ENCODE peak calls at places on chromosomes 4 and X, in nine cellular contexts. Q is thyroid gland, L is progenitor cell of endocrine pancreas, U is nephron progenitor cell, X is AG09309, A is DND-41, M is OCI-LY7, E is stomach, H is mammary epithelial cell. F is an unnamed sample.

GRCh38 chrX:40449956-40450701 is 130.6 kb upstream of the ATP6AP2 start:
- DNase-seq in Q (no peak), L (no peak), U (no peak), X (no peak), A (no peak), M (no peak), E (no peak), H (no peak), F (no peak)

GRCh38 chr4:3041192-3042142 is 32.9 kb downstream of the HTT-AS start:
- DNase-seq in Q (peak), L (no peak), U (no peak), X (no peak), A (no peak), M (peak), E (peak), H (peak), F (peak)

GRCh38 chrX:11836284-11836683 is 78.2 kb downstream of the MSL3 start:
- DNase-seq in Q (no peak), L (no peak), U (no peak), X (no peak), A (no peak), M (no peak), E (no peak), H (no peak), F (no peak)

GRCh38 chr4:40251366-40251765 is 54.5 kb downstream of the RHOH start:
- DNase-seq in Q (no peak), L (no peak), U (no peak), X (no peak), A (no peak), M (no peak), E (no peak), H (peak), F (no peak)

GRCh38 chr4:139957108-139957464 is 196.9 kb downstream of the MAML3 start:
- DNase-seq in Q (no peak), L (no peak), U (no peak), X (no peak), A (no peak), M (no peak), E (no peak), H (no peak), F (no peak)

GRCh38 chr4:76781698-76782595 is 116.0 kb downstream of the SOWAHB start:
- DNase-seq in Q (peak), L (no peak), U (no peak), X (peak), A (no peak), M (no peak), E (no peak), H (peak), F (no peak)

GRCh38 chr4:183636488-183636887 is 22.5 kb downstream of the RWDD4 start:
- DNase-seq in Q (no peak), L (no peak), U (no peak), X (no peak), A (no peak), M (no peak), E (no peak), H (no peak), F (no peak)

GRCh38 chr4:4406455-4407298 is 19.8 kb downstream of the NSG1 start:
- DNase-seq in Q (peak), L (no peak), U (no peak), X (no peak), A (no peak), M (no peak), E (no peak), H (no peak), F (no peak)

GRCh38 chrX:85922821-85923220 is 124.5 kb downstream of the CHM start:
- DNase-seq in Q (no peak), L (no peak), U (no peak), X (peak), A (no peak), M (no peak), E (no peak), H (peak), F (no peak)

GRCh38 chr4:6767341-6767724 is 15.2 kb upstream of the KIAA0232 start:
- DNase-seq in Q (no peak), L (no peak), U (no peak), X (no peak), A (no peak), M (no peak), E (no peak), H (peak), F (peak)

GRCh38 chr4:2800691-2801596 is 8.1 kb downstream of the SH3BP2 start:
- DNase-seq in Q (peak), L (no peak), U (peak), X (no peak), A (no peak), M (no peak), E (peak), H (no peak), F (peak)

GRCh38 chrX:81082649-81083048 is 119.1 kb downstream of the HMGN5 start:
- DNase-seq in Q (no peak), L (no peak), U (no peak), X (no peak), A (no peak), M (peak), E (no peak), H (no peak), F (no peak)

GRCh38 chr4:99134586-99134985 is 9.5 kb downstream of the ADH4 start:
- DNase-seq in Q (no peak), L (no peak), U (no peak), X (no peak), A (no peak), M (no peak), E (no peak), H (no peak), F (no peak)

GRCh38 chr4:17726911-17727310 is 54.5 kb downstream of the FAM184B start:
- DNase-seq in Q (no peak), L (no peak), U (no peak), X (no peak), A (no peak), M (no peak), E (no peak), H (peak), F (no peak)

GRCh38 chrX:119236599-119237525 is 777 bp downstream of the PGRMC1 start:
- DNase-seq in Q (peak), L (peak), U (peak), X (no peak), A (peak), M (peak), E (peak), H (peak), F (peak)

GRCh38 chrX:53594354-53594753 is 92.2 kb downstream of the HUWE1 start:
- DNase-seq in Q (no peak), L (no peak), U (no peak), X (no peak), A (no peak), M (no peak), E (no peak), H (no peak), F (no peak)

GRCh38 chr4:89283226-89283974 is 24.2 kb downstream of the GPRIN3 start:
- DNase-seq in Q (no peak), L (no peak), U (no peak), X (no peak), A (no peak), M (no peak), E (no peak), H (peak), F (peak)

GRCh38 chr4:35534946-35535345 is 709.4 kb downstream of the ARAP2 start:
- DNase-seq in Q (no peak), L (no peak), U (no peak), X (no peak), A (no peak), M (no peak), E (no peak), H (no peak), F (no peak)

GRCh38 chr4:138912714-138913340 is 102.8 kb upstream of the NOCT start:
- DNase-seq in Q (no peak), L (no peak), U (no peak), X (no peak), A (no peak), M (no peak), E (no peak), H (no peak), F (no peak)

GRCh38 chr4:136314686-136315085 is 1217.6 kb downstream of the PCDH18 start:
- DNase-seq in Q (no peak), L (no peak), U (no peak), X (no peak), A (no peak), M (no peak), E (no peak), H (no peak), F (no peak)

GRCh38 chr4:174663254-174663653 is 141.0 kb upstream of the HPGD start:
- DNase-seq in Q (no peak), L (no peak), U (no peak), X (no peak), A (no peak), M (no peak), E (no peak), H (peak), F (no peak)

GRCh38 chr4:4259484-4260100 is 11.6 kb upstream of the TMEM128 start:
- DNase-seq in Q (no peak), L (peak), U (no peak), X (no peak), A (no peak), M (no peak), E (no peak), H (no peak), F (no peak)

GRCh38 chr4:801436-802124 is 24.3 kb downstream of the CPLX1 start:
- DNase-seq in Q (no peak), L (no peak), U (no peak), X (no peak), A (no peak), M (no peak), E (no peak), H (no peak), F (no peak)

GRCh38 chr4:62912531-62912930 is 1496.7 kb downstream of the TECRL start:
- DNase-seq in Q (no peak), L (no peak), U (no peak), X (no peak), A (no peak), M (no peak), E (no peak), H (no peak), F (no peak)

GRCh38 chr4:10123227-10124101 is 6.9 kb upstream of the WDR1 start:
- DNase-seq in Q (peak), L (no peak), U (peak), X (no peak), A (peak), M (no peak), E (no peak), H (no peak), F (peak)

GRCh38 chrX:15903186-15903681 is 48.6 kb upstream of the AP1S2 start:
- DNase-seq in Q (no peak), L (no peak), U (no peak), X (no peak), A (no peak), M (peak), E (no peak), H (no peak), F (no peak)

GRCh38 chr4:95693594-95693993 is 144.8 kb upstream of the UNC5C start:
- DNase-seq in Q (no peak), L (no peak), U (no peak), X (no peak), A (peak), M (peak), E (no peak), H (peak), F (no peak)

GRCh38 chrX:25156323-25156722 is 140.6 kb upstream of the ARX start:
- DNase-seq in Q (no peak), L (no peak), U (no peak), X (no peak), A (no peak), M (no peak), E (no peak), H (no peak), F (no peak)

GRCh38 chr4:138576684-138577083 is 334.5 kb upstream of the SLC7A11 start:
- DNase-seq in Q (no peak), L (no peak), U (no peak), X (peak), A (no peak), M (peak), E (no peak), H (peak), F (no peak)

GRCh38 chr4:172986114-172986513 is 182.5 kb upstream of the GALNT7 start:
- DNase-seq in Q (no peak), L (no peak), U (no peak), X (no peak), A (no peak), M (no peak), E (no peak), H (peak), F (no peak)

GRCh38 chr4:149291463-149291862 is 524.2 kb downstream of the IQCM start:
- DNase-seq in Q (peak), L (no peak), U (no peak), X (no peak), A (no peak), M (no peak), E (no peak), H (no peak), F (no peak)

GRCh38 chr4:187294861-187295260 is 571.2 kb upstream of the FAT1 start:
- DNase-seq in Q (no peak), L (no peak), U (no peak), X (no peak), A (no peak), M (no peak), E (no peak), H (peak), F (peak)

GRCh38 chr4:54400188-54400587 is 171.1 kb downstream of the PDGFRA start:
- DNase-seq in Q (no peak), L (no peak), U (no peak), X (no peak), A (no peak), M (no peak), E (no peak), H (no peak), F (no peak)

GRCh38 chr4:109803924-109804571 is 2.2 kb upstream of the CFI start:
- DNase-seq in Q (peak), L (no peak), U (no peak), X (peak), A (peak), M (peak), E (no peak), H (peak), F (no peak)

GRCh38 chr4:109801895-109802319 is at the start of gene CFI:
- DNase-seq in Q (no peak), L (no peak), U (no peak), X (peak), A (no peak), M (no peak), E (no peak), H (peak), F (no peak)

GRCh38 chr4:109798866-109799265 is 2.9 kb downstream of the CFI start:
- DNase-seq in Q (no peak), L (no peak), U (no peak), X (no peak), A (no peak), M (no peak), E (no peak), H (no peak), F (no peak)

DNA sequence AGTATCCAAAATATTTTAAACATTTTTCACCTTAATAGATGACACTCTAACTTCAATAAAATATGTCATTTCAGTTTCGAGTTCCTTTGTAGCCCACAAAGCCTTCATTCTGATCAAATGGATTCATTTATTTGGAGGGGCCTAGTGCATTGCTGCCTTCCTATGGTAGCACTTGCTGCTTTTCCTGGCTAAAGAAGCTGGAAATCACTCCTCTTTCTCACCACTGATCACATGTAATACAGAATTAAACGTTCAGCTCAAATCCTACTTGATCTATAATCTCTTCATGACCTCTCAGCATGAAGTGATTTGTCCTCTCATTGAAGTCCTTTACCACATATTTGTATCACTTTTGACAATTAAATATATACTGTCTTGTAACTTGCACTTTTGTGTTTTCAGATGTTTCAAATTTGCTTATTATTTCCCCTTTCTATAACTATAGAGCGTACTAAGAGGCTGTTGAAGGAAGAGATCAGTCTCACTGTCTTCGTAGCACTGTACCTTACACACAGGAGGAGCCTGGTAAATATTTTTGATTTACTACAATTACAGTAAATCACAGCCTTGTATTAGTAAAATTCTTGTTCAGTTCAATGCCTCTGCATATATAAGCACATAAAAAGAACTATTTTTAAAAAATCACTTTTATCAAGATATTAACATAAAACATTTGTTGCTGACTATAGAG is 555 bp downstream of the CFI start:
- DNase-seq in Q (no peak), L (no peak), U (no peak), X (no peak), A (no peak), M (no peak), E (no peak), H (no peak), F (no peak)
- TF ChIP-seq CTCF in Q (no peak), L (no peak), U (no peak), X (no peak), A (no peak), M (no peak), E (no peak), H (no peak), F (no peak)

GRCh38 chr4:121594796-121595526 is 101.8 kb downstream of the ANXA5 start:
- DNase-seq in Q (no peak), L (no peak), U (no peak), X (peak), A (no peak), M (no peak), E (no peak), H (peak), F (no peak)

GRCh38 chr4:121599049-121599448 is 97.7 kb downstream of the ANXA5 start:
- DNase-seq in Q (no peak), L (no peak), U (no peak), X (no peak), A (no peak), M (no peak), E (no peak), H (no peak), F (no peak)

GRCh38 chr4:121597346-121597934 is 99.3 kb downstream of the ANXA5 start:
- DNase-seq in Q (no peak), L (no peak), U (no peak), X (no peak), A (no peak), M (no peak), E (no peak), H (peak), F (no peak)

DNA sequence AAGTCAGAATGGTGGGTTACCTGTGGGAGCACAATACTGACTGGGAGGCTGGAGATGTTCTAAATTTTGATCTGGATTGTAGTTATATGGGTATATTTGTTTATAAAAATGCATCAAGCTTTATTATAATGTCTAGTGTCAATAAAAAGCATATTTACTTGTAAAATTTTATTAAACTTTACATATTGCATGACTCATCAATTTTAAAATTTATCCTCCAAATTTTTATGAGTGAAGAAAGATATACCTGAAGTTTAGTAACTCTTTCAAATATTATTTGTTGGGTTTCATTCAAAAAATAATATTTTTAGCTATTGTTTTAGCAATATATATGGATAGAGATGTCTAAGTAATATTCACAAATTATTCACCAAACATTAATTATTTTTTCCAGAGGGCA is 103.0 kb downstream of the ANXA5 start:
- DNase-seq in Q (no peak), L (no peak), U (no peak), X (no peak), A (no peak), M (no peak), E (no peak), H (no peak), F (no peak)
- TF ChIP-seq CTCF in Q (no peak), L (no peak), U (no peak), X (no peak), A (no peak), M (no peak), E (no peak), H (no peak), F (no peak)

GRCh38 chr4:74830928-74831327 is 36.6 kb upstream of the BTC start:
- DNase-seq in Q (no peak), L (no peak), U (no peak), X (no peak), A (no peak), M (no peak), E (no peak), H (no peak), F (no peak)
- TF ChIP-seq CTCF in Q (no peak), L (peak), U (peak), X (peak), A (peak), M (peak), E (no peak), H (no peak), F (no peak)

DNA sequence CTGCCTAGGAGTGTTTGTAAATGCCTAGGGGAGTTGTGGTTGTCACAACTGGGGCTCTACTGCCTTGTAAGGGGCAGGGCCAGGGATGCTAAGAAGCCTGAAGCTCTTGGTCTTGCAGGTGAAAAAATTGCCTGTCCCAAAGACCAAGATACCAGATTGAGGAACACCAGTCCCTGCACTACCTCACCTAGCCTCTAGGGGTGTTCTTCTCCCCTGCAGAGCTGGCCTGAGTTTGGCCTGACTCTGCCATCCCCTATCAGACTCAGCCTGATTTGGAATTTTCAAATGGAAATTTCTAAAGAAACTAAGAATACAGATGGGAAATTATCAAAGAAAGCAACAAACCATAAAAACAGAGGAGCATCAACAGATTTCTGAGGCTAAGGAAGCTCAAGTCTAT is 90.4 kb downstream of the ZC4H2 start:
- DNase-seq in Q (no peak), L (no peak), U (peak), X (no peak), A (no peak), M (peak), E (no peak), H (no peak), F (peak)
- TF ChIP-seq CTCF in Q (peak), L (peak), U (peak), X (peak), A (peak), M (peak), E (no peak), H (peak), F (peak)

DNA sequence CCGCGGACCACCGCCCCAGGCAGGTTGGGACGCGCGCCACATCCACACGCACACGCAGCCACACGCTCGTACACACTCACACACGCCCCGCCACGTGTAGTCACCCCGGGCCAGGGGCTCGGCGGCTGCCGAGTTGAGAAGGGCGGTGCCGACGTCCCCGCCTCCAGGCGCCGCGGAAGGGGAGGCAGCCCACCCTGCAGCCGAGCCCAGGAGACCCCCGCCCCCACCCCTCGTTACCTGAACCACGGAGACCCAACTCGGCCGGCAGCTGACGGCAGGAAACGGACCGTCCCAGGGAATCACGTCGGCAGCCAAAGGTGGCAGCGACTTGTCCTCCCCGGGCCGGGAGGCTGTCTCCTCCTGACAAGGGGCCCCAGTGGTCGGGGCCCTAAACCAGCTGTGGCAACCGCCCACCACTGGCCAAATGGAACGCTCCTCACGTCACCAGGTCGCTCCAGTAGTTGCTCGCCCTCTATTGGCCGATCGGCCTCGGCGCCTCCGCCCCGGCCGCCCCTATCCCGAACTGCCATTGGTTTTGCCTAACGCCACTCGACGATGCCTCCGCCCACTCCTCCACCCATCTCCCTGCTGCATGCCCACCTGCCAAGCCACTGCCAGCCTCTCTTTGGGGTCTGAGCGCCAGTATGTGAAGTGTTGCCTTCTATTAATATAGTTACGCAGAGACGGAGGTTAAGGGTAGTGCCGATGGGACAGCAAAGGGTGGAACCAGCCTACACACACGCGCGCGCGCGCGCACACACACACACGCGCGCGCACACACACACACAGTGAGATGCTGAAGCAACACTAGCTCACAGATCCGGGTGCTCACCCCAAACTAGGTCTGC is at the start of gene ZDHHC9:
- DNase-seq in Q (peak), L (peak), U (peak), X (peak), A (peak), M (peak), E (peak), H (peak), F (peak)
- TF ChIP-seq CTCF in Q (no peak), L (no peak), U (no peak), X (no peak), A (no peak), M (no peak), E (no peak), H (no peak), F (no peak)